ENCODE peak calls at places on chromosomes 7 and 10, in seven cellular contexts. One of them, this sample, is unnamed.

GRCh38 chr10:33412261-33413092 is 78.0 kb upstream of the NRP1 start:
- DNase-seq in stimulated activated CD4-positive, alpha-beta T cell treated with anti-CD3 and anti-CD28 coated beads, Interleukin-1b, Interleukin-23, amount 100 ng/mL, for 4 hours: no peak
- DNase-seq in NCI-H1092 treated with DMSO at 0.1 percent for 48 hours: no peak
- DNase-seq in psoas muscle: peak; percentile 48
- DNase-seq in mucosa of gallbladder: peak; percentile 11
- DNase-seq in NCI-H2029 treated with DMSO at 0.1 percent for 48 hours: no peak
- DNase-seq in hepatocyte: peak; percentile 23
- DNase-seq in this sample: no peak

GRCh38 chr10:92207061-92207460 is 83.8 kb downstream of the CPEB3 start:
- DNase-seq in stimulated activated CD4-positive, alpha-beta T cell treated with anti-CD3 and anti-CD28 coated beads, Interleukin-1b, Interleukin-23, amount 100 ng/mL, for 4 hours: no peak
- DNase-seq in NCI-H1092 treated with DMSO at 0.1 percent for 48 hours: no peak
- DNase-seq in psoas muscle: no peak
- DNase-seq in mucosa of gallbladder: no peak
- DNase-seq in NCI-H2029 treated with DMSO at 0.1 percent for 48 hours: no peak
- DNase-seq in hepatocyte: no peak
- DNase-seq in this sample: no peak

GRCh38 chr7:151856516-151856915 is 20.4 kb downstream of the PRKAG2 start:
- DNase-seq in stimulated activated CD4-positive, alpha-beta T cell treated with anti-CD3 and anti-CD28 coated beads, Interleukin-1b, Interleukin-23, amount 100 ng/mL, for 4 hours: no peak
- DNase-seq in NCI-H1092 treated with DMSO at 0.1 percent for 48 hours: no peak
- DNase-seq in psoas muscle: no peak
- DNase-seq in mucosa of gallbladder: no peak
- DNase-seq in NCI-H2029 treated with DMSO at 0.1 percent for 48 hours: no peak
- DNase-seq in hepatocyte: no peak
- DNase-seq in this sample: no peak

GRCh38 chr7:455110-455928 is 64.3 kb downstream of the PDGFA start:
- DNase-seq in stimulated activated CD4-positive, alpha-beta T cell treated with anti-CD3 and anti-CD28 coated beads, Interleukin-1b, Interleukin-23, amount 100 ng/mL, for 4 hours: no peak
- DNase-seq in NCI-H1092 treated with DMSO at 0.1 percent for 48 hours: peak; percentile 67
- DNase-seq in psoas muscle: peak; percentile 58
- DNase-seq in mucosa of gallbladder: no peak
- DNase-seq in NCI-H2029 treated with DMSO at 0.1 percent for 48 hours: no peak
- DNase-seq in hepatocyte: peak; percentile 81
- DNase-seq in this sample: peak; percentile 61

GRCh38 chr7:45695249-45695995 is 121.3 kb downstream of the ADCY1 start:
- DNase-seq in stimulated activated CD4-positive, alpha-beta T cell treated with anti-CD3 and anti-CD28 coated beads, Interleukin-1b, Interleukin-23, amount 100 ng/mL, for 4 hours: no peak
- DNase-seq in NCI-H1092 treated with DMSO at 0.1 percent for 48 hours: no peak
- DNase-seq in psoas muscle: no peak
- DNase-seq in mucosa of gallbladder: no peak
- DNase-seq in NCI-H2029 treated with DMSO at 0.1 percent for 48 hours: no peak
- DNase-seq in hepatocyte: no peak
- DNase-seq in this sample: no peak

GRCh38 chr10:17516376-17516775 is 62.0 kb upstream of the ST8SIA6 start:
- DNase-seq in stimulated activated CD4-positive, alpha-beta T cell treated with anti-CD3 and anti-CD28 coated beads, Interleukin-1b, Interleukin-23, amount 100 ng/mL, for 4 hours: no peak
- DNase-seq in NCI-H1092 treated with DMSO at 0.1 percent for 48 hours: no peak
- DNase-seq in psoas muscle: no peak
- DNase-seq in mucosa of gallbladder: no peak
- DNase-seq in NCI-H2029 treated with DMSO at 0.1 percent for 48 hours: no peak
- DNase-seq in hepatocyte: no peak
- DNase-seq in this sample: no peak

GRCh38 chr10:47060993-47061500 is 149.8 kb downstream of the PTPN20 start:
- DNase-seq in stimulated activated CD4-positive, alpha-beta T cell treated with anti-CD3 and anti-CD28 coated beads, Interleukin-1b, Interleukin-23, amount 100 ng/mL, for 4 hours: no peak
- DNase-seq in NCI-H1092 treated with DMSO at 0.1 percent for 48 hours: no peak
- DNase-seq in psoas muscle: no peak
- DNase-seq in mucosa of gallbladder: no peak
- DNase-seq in NCI-H2029 treated with DMSO at 0.1 percent for 48 hours: no peak
- DNase-seq in hepatocyte: no peak
- DNase-seq in this sample: no peak

GRCh38 chr10:99297033-99297432 is 32.1 kb upstream of the CNNM1 start:
- DNase-seq in stimulated activated CD4-positive, alpha-beta T cell treated with anti-CD3 and anti-CD28 coated beads, Interleukin-1b, Interleukin-23, amount 100 ng/mL, for 4 hours: no peak
- DNase-seq in NCI-H1092 treated with DMSO at 0.1 percent for 48 hours: no peak
- DNase-seq in psoas muscle: no peak
- DNase-seq in mucosa of gallbladder: no peak
- DNase-seq in NCI-H2029 treated with DMSO at 0.1 percent for 48 hours: no peak
- DNase-seq in hepatocyte: no peak
- DNase-seq in this sample: no peak

GRCh38 chr7:87797798-87798403 is 78.3 kb downstream of the SLC25A40 start:
- DNase-seq in stimulated activated CD4-positive, alpha-beta T cell treated with anti-CD3 and anti-CD28 coated beads, Interleukin-1b, Interleukin-23, amount 100 ng/mL, for 4 hours: peak; percentile 3
- DNase-seq in NCI-H1092 treated with DMSO at 0.1 percent for 48 hours: peak; percentile 68
- DNase-seq in psoas muscle: no peak
- DNase-seq in mucosa of gallbladder: no peak
- DNase-seq in NCI-H2029 treated with DMSO at 0.1 percent for 48 hours: peak; percentile 25
- DNase-seq in hepatocyte: peak; percentile 54
- DNase-seq in this sample: peak; percentile 42

GRCh38 chr10:285216-285967 is 150.1 kb downstream of the ZMYND11 start:
- DNase-seq in stimulated activated CD4-positive, alpha-beta T cell treated with anti-CD3 and anti-CD28 coated beads, Interleukin-1b, Interleukin-23, amount 100 ng/mL, for 4 hours: no peak
- DNase-seq in NCI-H1092 treated with DMSO at 0.1 percent for 48 hours: peak; percentile 46
- DNase-seq in psoas muscle: no peak
- DNase-seq in mucosa of gallbladder: no peak
- DNase-seq in NCI-H2029 treated with DMSO at 0.1 percent for 48 hours: peak; percentile 88
- DNase-seq in hepatocyte: no peak
- DNase-seq in this sample: no peak

GRCh38 chr10:109593686-109594085 is 329.6 kb downstream of the XPNPEP1 start:
- DNase-seq in stimulated activated CD4-positive, alpha-beta T cell treated with anti-CD3 and anti-CD28 coated beads, Interleukin-1b, Interleukin-23, amount 100 ng/mL, for 4 hours: no peak
- DNase-seq in NCI-H1092 treated with DMSO at 0.1 percent for 48 hours: no peak
- DNase-seq in psoas muscle: no peak
- DNase-seq in mucosa of gallbladder: no peak
- DNase-seq in NCI-H2029 treated with DMSO at 0.1 percent for 48 hours: no peak
- DNase-seq in hepatocyte: no peak
- DNase-seq in this sample: no peak

GRCh38 chr7:92832623-92833023 is 3.8 kb downstream of the CDK6 start:
- DNase-seq in stimulated activated CD4-positive, alpha-beta T cell treated with anti-CD3 and anti-CD28 coated beads, Interleukin-1b, Interleukin-23, amount 100 ng/mL, for 4 hours: no peak
- DNase-seq in NCI-H1092 treated with DMSO at 0.1 percent for 48 hours: peak; percentile 56
- DNase-seq in psoas muscle: no peak
- DNase-seq in mucosa of gallbladder: no peak
- DNase-seq in NCI-H2029 treated with DMSO at 0.1 percent for 48 hours: no peak
- DNase-seq in hepatocyte: no peak
- DNase-seq in this sample: no peak

GRCh38 chr7:4282434-4283223 is 399.5 kb upstream of the FOXK1 start:
- DNase-seq in stimulated activated CD4-positive, alpha-beta T cell treated with anti-CD3 and anti-CD28 coated beads, Interleukin-1b, Interleukin-23, amount 100 ng/mL, for 4 hours: no peak
- DNase-seq in NCI-H1092 treated with DMSO at 0.1 percent for 48 hours: no peak
- DNase-seq in psoas muscle: no peak
- DNase-seq in mucosa of gallbladder: no peak
- DNase-seq in NCI-H2029 treated with DMSO at 0.1 percent for 48 hours: no peak
- DNase-seq in hepatocyte: no peak
- DNase-seq in this sample: no peak

GRCh38 chr7:156222151-156222550 is 409.9 kb upstream of the SHH start:
- DNase-seq in stimulated activated CD4-positive, alpha-beta T cell treated with anti-CD3 and anti-CD28 coated beads, Interleukin-1b, Interleukin-23, amount 100 ng/mL, for 4 hours: no peak
- DNase-seq in NCI-H1092 treated with DMSO at 0.1 percent for 48 hours: no peak
- DNase-seq in psoas muscle: no peak
- DNase-seq in mucosa of gallbladder: no peak
- DNase-seq in NCI-H2029 treated with DMSO at 0.1 percent for 48 hours: no peak
- DNase-seq in hepatocyte: no peak
- DNase-seq in this sample: no peak

GRCh38 chr10:15122477-15123030 is 25.4 kb downstream of the RPP38 start:
- DNase-seq in stimulated activated CD4-positive, alpha-beta T cell treated with anti-CD3 and anti-CD28 coated beads, Interleukin-1b, Interleukin-23, amount 100 ng/mL, for 4 hours: no peak
- DNase-seq in NCI-H1092 treated with DMSO at 0.1 percent for 48 hours: no peak
- DNase-seq in psoas muscle: no peak
- DNase-seq in mucosa of gallbladder: no peak
- DNase-seq in NCI-H2029 treated with DMSO at 0.1 percent for 48 hours: no peak
- DNase-seq in hepatocyte: no peak
- DNase-seq in this sample: no peak

GRCh38 chr10:72800000-72800740 is 93.4 kb upstream of the OIT3 start:
- DNase-seq in stimulated activated CD4-positive, alpha-beta T cell treated with anti-CD3 and anti-CD28 coated beads, Interleukin-1b, Interleukin-23, amount 100 ng/mL, for 4 hours: no peak
- DNase-seq in NCI-H1092 treated with DMSO at 0.1 percent for 48 hours: peak; percentile 14
- DNase-seq in psoas muscle: no peak
- DNase-seq in mucosa of gallbladder: no peak
- DNase-seq in NCI-H2029 treated with DMSO at 0.1 percent for 48 hours: peak; percentile 16
- DNase-seq in hepatocyte: no peak
- DNase-seq in this sample: no peak

GRCh38 chr10:10796774-10797415 is 220.8 kb upstream of the CELF2 start:
- DNase-seq in stimulated activated CD4-positive, alpha-beta T cell treated with anti-CD3 and anti-CD28 coated beads, Interleukin-1b, Interleukin-23, amount 100 ng/mL, for 4 hours: no peak
- DNase-seq in NCI-H1092 treated with DMSO at 0.1 percent for 48 hours: no peak
- DNase-seq in psoas muscle: no peak
- DNase-seq in mucosa of gallbladder: no peak
- DNase-seq in NCI-H2029 treated with DMSO at 0.1 percent for 48 hours: no peak
- DNase-seq in hepatocyte: peak; percentile 41
- DNase-seq in this sample: no peak

GRCh38 chr10:122152544-122152943 is 118.6 kb upstream of the BTBD16 start:
- DNase-seq in stimulated activated CD4-positive, alpha-beta T cell treated with anti-CD3 and anti-CD28 coated beads, Interleukin-1b, Interleukin-23, amount 100 ng/mL, for 4 hours: no peak
- DNase-seq in NCI-H1092 treated with DMSO at 0.1 percent for 48 hours: peak; percentile 40
- DNase-seq in psoas muscle: peak; percentile 93
- DNase-seq in mucosa of gallbladder: peak; percentile 59
- DNase-seq in NCI-H2029 treated with DMSO at 0.1 percent for 48 hours: no peak
- DNase-seq in hepatocyte: no peak
- DNase-seq in this sample: no peak

GRCh38 chr10:14553434-14553833 is 221.3 kb downstream of the FAM107B start:
- DNase-seq in stimulated activated CD4-positive, alpha-beta T cell treated with anti-CD3 and anti-CD28 coated beads, Interleukin-1b, Interleukin-23, amount 100 ng/mL, for 4 hours: no peak
- DNase-seq in NCI-H1092 treated with DMSO at 0.1 percent for 48 hours: no peak
- DNase-seq in psoas muscle: no peak
- DNase-seq in mucosa of gallbladder: no peak
- DNase-seq in NCI-H2029 treated with DMSO at 0.1 percent for 48 hours: no peak
- DNase-seq in hepatocyte: no peak
- DNase-seq in this sample: no peak

GRCh38 chr10:79073784-79074432 is 5.1 kb downstream of the ZMIZ1 start:
- DNase-seq in stimulated activated CD4-positive, alpha-beta T cell treated with anti-CD3 and anti-CD28 coated beads, Interleukin-1b, Interleukin-23, amount 100 ng/mL, for 4 hours: no peak
- DNase-seq in NCI-H1092 treated with DMSO at 0.1 percent for 48 hours: peak; percentile 5
- DNase-seq in psoas muscle: peak; percentile 57
- DNase-seq in mucosa of gallbladder: peak; percentile 87
- DNase-seq in NCI-H2029 treated with DMSO at 0.1 percent for 48 hours: no peak
- DNase-seq in hepatocyte: peak; percentile 67
- DNase-seq in this sample: no peak

This sample was measured in SHP77 treated with DMSO at 0.1 percent for 48 hours.